ENCODE peak calls at places on chromosomes 2 and 18, in seven cellular contexts. H, C, X, T, D, L and A are unnamed samples.

GRCh38 chr2:168708099-168708498 is 94.3 kb upstream of the NOSTRIN start:
- DNase-seq in H (no peak), D (no peak), X (no peak), L (no peak), T (no peak), C (no peak), A (no peak)

GRCh38 chr2:237575869-237576862 is 9.8 kb downstream of the PRLH start:
- DNase-seq in C (no peak), L (no peak), X (no peak), T (no peak), H (no peak), D (no peak), A (no peak)

GRCh38 chr2:3982160-3982559 is 278.8 kb downstream of the DCDC2C start:
- DNase-seq in D (no peak), H (no peak), L (no peak), C (no peak), T (no peak), X (no peak), A (no peak)

GRCh38 chr2:489838-490237 is 187.4 kb downstream of the TMEM18 start:
- DNase-seq in H (no peak), T (no peak), D (no peak), L (no peak), C (no peak), X (no peak), A (no peak)

GRCh38 chr2:58289029-58289428 is 47.9 kb upstream of the FANCL start:
- DNase-seq in C (no peak), H (no peak), X (no peak), L (no peak), T (no peak), D (no peak), A (no peak)

GRCh38 chr2:235206399-235206798 is 254.6 kb downstream of the SH3BP4 start:
- DNase-seq in D (no peak), X (no peak), T (no peak), H (no peak), L (no peak), C (no peak), A (no peak)

GRCh38 chr2:97011977-97012569 is 25.7 kb upstream of the FAM178B start:
- DNase-seq in H (no peak), C (no peak), L (peak), X (peak), D (no peak), T (peak), A (no peak)

GRCh38 chr2:144162652-144163051 is 357.3 kb downstream of the ZEB2 start:
- DNase-seq in X (no peak), L (peak), D (no peak), H (peak), C (no peak), T (peak), A (no peak)

GRCh38 chr2:223363085-223363484 is 239.1 kb downstream of the SCG2 start:
- DNase-seq in D (no peak), L (no peak), C (no peak), T (no peak), X (no peak), H (no peak), A (no peak)

GRCh38 chr18:57660961-57661360 is 39.3 kb upstream of the NARS1 start:
- DNase-seq in T (no peak), L (no peak), D (no peak), C (no peak), X (no peak), H (peak), A (no peak)

GRCh38 chr18:12309683-12310198 is 1.7 kb downstream of the TUBB6 start:
- DNase-seq in L (no peak), D (no peak), X (no peak), T (no peak), H (no peak), C (no peak), A (no peak)

DNA sequence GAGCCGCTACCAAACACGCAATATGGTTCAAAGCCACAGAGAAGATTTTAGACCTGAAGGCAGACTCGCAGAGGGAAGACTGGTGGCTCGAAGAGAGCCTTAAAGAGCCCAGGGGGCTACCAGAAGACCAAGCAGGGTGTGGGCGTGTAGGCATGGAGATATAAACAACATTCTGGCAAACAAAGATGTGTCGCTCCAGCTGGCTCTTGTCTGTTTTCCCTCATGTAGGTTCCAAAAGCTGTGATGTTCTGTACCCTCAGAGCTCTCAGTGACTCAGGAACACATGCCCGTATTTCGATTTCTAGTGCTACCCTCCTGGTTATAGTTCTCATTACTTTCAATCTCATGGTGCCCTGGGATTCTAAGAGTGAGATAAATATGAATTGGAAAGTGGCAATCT is 44.5 kb downstream of the DOCK10 start:
- DNase-seq in X (no peak), H (no peak), C (no peak), D (no peak), L (no peak), T (no peak), A (no peak)
- TF ChIP-seq TAF1 in X (no peak), H (no peak), C (no peak), D (no peak), L (no peak), T (no peak), A (no peak)

GRCh38 chr18:78965260-78965659 is 14.4 kb upstream of the SALL3 start:
- DNase-seq in C (no peak), L (no peak), X (no peak), H (no peak), D (no peak), T (no peak), A (no peak)

GRCh38 chr18:78957140-78957539 is 22.5 kb upstream of the SALL3 start:
- DNase-seq in D (no peak), H (peak), X (no peak), T (no peak), C (no peak), L (no peak), A (no peak)

GRCh38 chr18:78965917-78966878 is 13.4 kb upstream of the SALL3 start:
- DNase-seq in L (no peak), T (no peak), H (no peak), X (no peak), C (no peak), D (no peak), A (no peak)

GRCh38 chr18:78962098-78962497 is 17.5 kb upstream of the SALL3 start:
- DNase-seq in C (no peak), L (no peak), T (no peak), D (no peak), X (no peak), H (no peak), A (no peak)

DNA sequence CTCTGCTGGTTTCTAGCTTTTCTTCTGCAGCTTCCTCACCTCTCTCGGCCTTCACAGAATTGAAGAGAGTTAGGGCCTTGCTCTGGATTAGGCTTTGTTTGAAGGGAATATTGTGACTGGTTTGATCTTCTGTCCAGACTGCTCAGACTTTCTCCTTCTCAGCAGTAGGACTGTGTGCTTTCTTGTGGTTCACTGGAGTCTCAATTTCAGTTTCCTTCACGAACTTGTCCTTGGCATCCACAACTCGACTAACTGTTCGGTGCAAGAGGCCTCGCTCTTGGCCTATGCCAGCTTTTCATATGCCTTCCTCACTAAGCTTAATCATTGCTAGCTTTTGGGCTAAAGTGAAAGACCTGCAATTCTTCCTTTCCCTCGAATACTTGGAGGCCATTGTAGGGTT is 18.9 kb upstream of the SALL3 start:
- DNase-seq in T (no peak), D (no peak), L (no peak), H (no peak), C (no peak), X (no peak), A (no peak)
- TF ChIP-seq TAF1 in T (no peak), D (no peak), L (no peak), H (no peak), C (no peak), X (no peak), A (no peak)

DNA sequence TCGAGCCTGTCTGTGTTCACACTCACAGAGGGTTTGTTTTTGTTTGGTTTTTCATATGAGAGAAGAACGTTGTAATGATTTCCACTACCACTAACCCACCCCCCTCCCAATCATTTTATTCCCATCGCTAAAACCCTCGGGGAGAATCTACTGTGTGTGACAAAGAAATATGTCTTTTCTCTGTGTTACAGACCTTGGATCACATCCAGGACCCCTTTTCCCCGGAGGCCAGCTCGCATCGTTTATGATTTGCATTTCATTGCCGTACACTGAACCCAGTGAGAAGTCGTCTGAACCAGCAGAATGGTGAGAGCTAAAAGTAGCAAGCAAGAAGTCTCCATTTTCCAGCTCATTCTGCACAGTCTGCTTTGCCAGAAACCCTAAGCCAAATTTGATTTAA is 103.6 kb downstream of the FTCDNL1 start:
- DNase-seq in X (no peak), T (no peak), H (no peak), L (no peak), D (no peak), C (no peak), A (no peak)
- TF ChIP-seq TAF1 in X (no peak), T (no peak), H (no peak), L (no peak), D (no peak), C (no peak), A (no peak)

GRCh38 chr2:17916584-17916983 is 38.1 kb downstream of the KCNS3 start:
- DNase-seq in L (no peak), H (no peak), C (no peak), X (no peak), T (no peak), D (no peak), A (no peak)
- TF ChIP-seq TAF1 in L (no peak), H (no peak), C (no peak), X (no peak), T (no peak), D (no peak), A (no peak)